ENCODE peak calls at places on chromosomes 1 and 21, in eight cellular contexts. N, M, S, K, Q, E, X and P are unnamed samples.

GRCh38 chr1:99361406-99361805 is 97.1 kb downstream of the PLPPR4 start:
- DNase-seq in X (no peak), E (no peak), Q (no peak), M (no peak), N (no peak), K (no peak), S (no peak), P (no peak)

GRCh38 chr1:41580520-41581172 is 96.2 kb upstream of the EDN2 start:
- DNase-seq in X (no peak), M (no peak), N (no peak), Q (no peak), S (no peak), K (no peak), E (no peak), P (no peak)

GRCh38 chr1:68969430-68969829 is 472.5 kb upstream of the DEPDC1 start:
- DNase-seq in N (peak), X (no peak), M (no peak), E (no peak), S (no peak), K (no peak), Q (no peak), P (peak)

GRCh38 chr1:203512830-203513578 is 19.1 kb downstream of the OPTC start:
- DNase-seq in E (peak), N (peak), M (peak), X (peak), K (no peak), S (peak), Q (peak), P (peak)

GRCh38 chr1:244322791-244323521 is 128.8 kb downstream of the ADSS2 start:
- DNase-seq in N (peak), S (peak), X (peak), Q (peak), K (no peak), M (peak), E (peak), P (peak)

GRCh38 chr1:2085080-2085479 is 34.9 kb downstream of the PRKCZ start:
- DNase-seq in E (no peak), X (no peak), N (no peak), K (no peak), S (no peak), Q (no peak), M (no peak), P (no peak)

GRCh38 chr1:52920791-52921291 is 699 bp downstream of the ECHDC2 start:
- DNase-seq in X (no peak), K (peak), E (no peak), S (no peak), Q (peak), N (no peak), M (no peak), P (no peak)

GRCh38 chr1:223707270-223708000 is 4.9 kb upstream of the CAPN2 start:
- DNase-seq in K (no peak), X (peak), E (peak), Q (peak), M (peak), S (peak), N (peak), P (peak)

GRCh38 chr1:201731142-201731541 is 97.8 kb upstream of the IPO9 start:
- DNase-seq in M (no peak), Q (no peak), E (no peak), N (no peak), X (no peak), K (no peak), S (no peak), P (no peak)

GRCh38 chr1:60924165-60924564 is 158.2 kb upstream of the NFIA start:
- DNase-seq in E (no peak), N (no peak), M (no peak), K (no peak), Q (no peak), X (no peak), S (no peak), P (no peak)

GRCh38 chr1:116113615-116114014 is 2.4 kb downstream of the MAB21L3 start:
- DNase-seq in S (no peak), Q (no peak), N (no peak), M (no peak), K (no peak), X (no peak), E (peak), P (no peak)

GRCh38 chr1:227954163-227954850 is 6.6 kb upstream of the WNT9A start:
- DNase-seq in E (no peak), S (no peak), K (no peak), N (no peak), Q (no peak), X (no peak), M (no peak), P (no peak)

GRCh38 chr1:41365772-41366427 is 4.7 kb downstream of the FOXO6 start:
- DNase-seq in N (no peak), Q (no peak), S (no peak), K (peak), E (no peak), M (no peak), X (no peak), P (no peak)

GRCh38 chr1:234720709-234721436 is 110.9 kb upstream of the IRF2BP2 start:
- DNase-seq in Q (no peak), M (no peak), X (no peak), S (no peak), N (no peak), E (peak), K (no peak), P (no peak)

GRCh38 chr1:208235983-208236761 is 8.0 kb downstream of the PLXNA2 start:
- DNase-seq in K (no peak), X (no peak), S (peak), M (peak), N (peak), Q (peak), E (peak), P (peak)

GRCh38 chr1:19466112-19466561 is 19.2 kb downstream of the CAPZB start:
- DNase-seq in N (no peak), X (no peak), S (no peak), M (no peak), E (no peak), K (no peak), Q (no peak), P (no peak)

GRCh38 chr1:20702416-20702815 is 15.4 kb downstream of the KIF17 start:
- DNase-seq in S (no peak), N (no peak), M (no peak), E (peak), X (no peak), Q (peak), K (no peak), P (no peak)
- TF ChIP-seq CTCF in S (no peak), N (peak), M (peak), E (peak), X (peak), Q (no peak), K (peak), P (peak)

GRCh38 chr21:45817345-45817744 is 164.2 kb upstream of the COL6A1 start:
- DNase-seq in N (no peak), K (no peak), Q (no peak), X (no peak), S (no peak), E (no peak), M (no peak), P (no peak)

GRCh38 chr21:45819478-45820170 is 161.9 kb upstream of the COL6A1 start:
- DNase-seq in S (no peak), M (no peak), K (peak), X (no peak), Q (no peak), N (no peak), E (no peak), P (no peak)

GRCh38 chr21:45816794-45817193 is 164.8 kb upstream of the COL6A1 start:
- DNase-seq in N (no peak), E (no peak), X (no peak), Q (no peak), S (no peak), K (no peak), M (no peak), P (no peak)

GRCh38 chr21:45818904-45819285 is 162.7 kb upstream of the COL6A1 start:
- DNase-seq in Q (peak), K (peak), X (no peak), N (peak), E (peak), M (peak), S (no peak), P (peak)

GRCh38 chr21:45818276-45818903 is 163.2 kb upstream of the COL6A1 start:
- DNase-seq in S (no peak), N (peak), Q (no peak), K (no peak), M (no peak), E (peak), X (peak), P (no peak)
- TF ChIP-seq CTCF in S (no peak), N (no peak), Q (no peak), K (peak), M (no peak), E (no peak), X (no peak), P (no peak)

DNA sequence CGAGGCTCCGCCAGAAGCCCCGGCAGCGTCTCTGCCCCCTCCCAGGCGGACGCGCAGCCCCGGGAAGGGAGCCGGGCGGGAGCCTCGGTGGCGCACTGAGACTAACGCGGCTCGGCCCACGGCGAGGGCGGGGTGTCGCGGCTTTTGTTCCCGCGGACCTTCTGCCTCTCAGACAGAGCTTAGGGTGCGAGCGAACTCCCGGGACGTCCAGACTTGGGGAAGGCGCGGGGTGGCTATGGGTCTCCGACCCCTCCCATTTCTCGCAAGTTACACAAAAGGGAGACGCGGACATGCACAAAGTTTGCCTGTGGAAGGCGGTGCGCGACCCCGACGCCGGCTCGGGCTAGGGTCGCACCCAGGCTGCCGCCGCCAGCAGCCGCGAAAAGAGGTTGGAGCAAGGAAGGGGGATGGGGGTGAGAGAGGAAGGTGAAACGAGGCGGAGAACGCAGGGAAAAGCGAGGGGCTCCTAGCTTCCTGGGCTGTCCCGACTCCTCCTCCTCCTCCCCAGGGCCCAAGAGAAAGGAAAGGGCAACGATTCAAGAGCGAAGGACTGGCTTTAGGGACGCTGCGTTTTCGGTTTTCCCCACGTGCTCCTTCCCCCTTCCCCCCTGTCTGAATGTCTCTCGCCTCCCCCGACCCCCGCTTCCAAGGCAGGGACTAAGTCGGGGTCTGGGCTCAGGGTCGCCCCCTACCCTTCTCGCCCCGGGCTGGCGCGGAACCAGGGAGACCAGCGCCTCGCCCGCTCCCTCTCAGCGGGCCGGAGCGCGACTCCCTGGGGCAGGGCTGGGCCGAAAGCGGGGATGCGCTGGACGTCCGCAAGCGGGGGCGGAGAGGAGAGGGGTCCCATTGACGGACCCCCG is 729 bp downstream of the APP start:
- DNase-seq in N (peak), X (no peak), M (peak), S (peak), E (peak), K (peak), Q (peak), P (no peak)
- TF ChIP-seq CTCF in N (no peak), X (no peak), M (no peak), S (no peak), E (no peak), K (no peak), Q (no peak), P (no peak)

DNA sequence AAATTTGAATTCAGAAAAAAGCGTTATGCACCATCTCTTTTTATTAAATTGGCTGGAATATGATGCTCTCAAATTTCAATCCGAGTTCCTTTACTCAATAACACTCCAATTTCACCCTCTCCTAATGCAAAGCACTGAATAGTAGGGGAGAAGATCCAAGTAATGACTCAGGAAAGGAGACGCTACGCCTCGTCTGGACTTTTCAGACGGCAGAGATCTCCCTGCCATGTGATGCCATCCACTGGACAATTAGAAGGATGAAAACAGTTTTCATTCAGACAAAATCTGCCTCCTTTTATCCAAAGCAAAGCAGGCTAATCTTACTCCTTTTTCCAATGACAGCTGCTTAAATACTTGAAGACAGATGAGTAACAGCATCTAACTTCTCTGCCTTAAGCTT is 242.4 kb upstream of the GREM2 start:
- DNase-seq in N (no peak), S (no peak), E (peak), M (peak), X (peak), K (no peak), Q (no peak), P (no peak)
- TF ChIP-seq CTCF in N (no peak), S (no peak), E (peak), M (no peak), X (peak), K (no peak), Q (no peak), P (no peak)

DNA sequence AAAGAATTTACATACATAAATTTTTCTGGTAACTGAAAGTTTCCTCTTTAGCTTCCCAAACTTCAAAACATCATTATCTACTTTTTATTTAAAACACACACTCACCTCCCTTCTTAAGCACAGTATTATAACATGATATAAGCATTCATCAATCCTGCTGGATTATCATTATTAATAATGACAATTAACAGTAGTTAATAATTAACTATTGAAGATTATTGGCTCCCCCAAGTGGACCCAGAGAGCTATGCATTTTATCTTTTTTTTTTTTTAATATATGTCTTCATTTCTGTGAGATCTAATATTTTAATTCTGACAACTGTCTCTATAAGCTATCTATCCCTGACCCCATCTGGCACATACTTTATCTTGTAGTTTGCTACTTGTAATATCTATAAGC is 252.1 kb upstream of the CACYBP start:
- DNase-seq in N (no peak), Q (no peak), X (no peak), S (no peak), E (no peak), K (no peak), M (no peak), P (no peak)
- TF ChIP-seq CTCF in N (no peak), Q (no peak), X (no peak), S (no peak), E (no peak), K (peak), M (peak), P (no peak)

DNA sequence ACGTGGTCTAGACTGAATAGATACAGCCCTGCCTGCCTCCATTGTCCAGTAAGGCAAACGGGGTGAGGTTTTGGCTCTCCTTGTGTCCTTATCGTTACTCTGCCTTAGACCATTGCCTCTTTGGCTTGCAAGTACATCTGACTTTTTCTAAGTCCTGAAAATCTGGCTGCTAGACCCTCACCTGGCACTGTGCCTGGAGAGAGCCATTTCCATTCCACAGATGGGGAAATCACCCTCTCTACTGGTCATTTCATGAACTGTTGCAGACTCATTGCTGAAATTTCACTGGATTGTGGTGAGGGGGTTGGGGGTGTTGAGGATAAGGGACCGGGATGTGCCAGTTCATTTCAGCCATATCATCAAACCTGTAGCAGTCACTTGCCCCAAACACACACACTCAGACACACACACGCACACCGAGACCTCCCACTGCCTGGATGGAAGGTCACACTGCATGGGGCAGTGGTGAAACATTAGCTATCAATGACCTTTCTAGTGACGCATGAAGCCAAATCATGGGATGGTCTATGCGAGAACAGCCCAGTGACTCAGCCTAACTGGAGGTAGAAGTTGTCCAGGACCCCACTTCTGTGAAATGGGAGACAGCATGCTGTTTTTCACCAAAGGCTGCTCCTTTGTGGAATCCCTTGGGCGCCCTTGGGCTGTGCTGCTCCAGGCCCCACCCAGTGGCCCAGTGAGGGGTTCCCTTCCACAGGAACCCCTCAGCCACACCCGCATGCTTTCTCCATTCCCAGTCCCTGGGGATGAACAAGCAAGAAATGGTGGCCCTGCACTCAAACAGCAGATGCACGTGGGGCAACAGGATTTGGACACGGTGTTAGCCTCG is 34.9 kb upstream of the VASH2 start:
- DNase-seq in N (peak), E (peak), M (peak), Q (peak), X (no peak), K (no peak), S (peak), P (peak)
- TF ChIP-seq CTCF in N (peak), E (peak), M (peak), Q (peak), X (peak), K (peak), S (no peak), P (peak)